ENCODE peak calls at places on chromosomes 2 and 18, in eight cellular contexts. J, O, Y, F, W, K, T and H are unnamed samples.

GRCh38 chr2:38547791-38548190 is 54.9 kb downstream of the HNRNPLL start:
- DNase-seq in J (no peak), O (no peak), Y (no peak), F (no peak), W (no peak), K (no peak), T (no peak), H (no peak)

GRCh38 chr2:224085811-224086210 is 46.7 kb upstream of the SERPINE2 start:
- DNase-seq in J (no peak), O (no peak), Y (no peak), F (no peak), W (no peak), K (no peak), T (no peak), H (no peak)

GRCh38 chr18:30644158-30644557 is 398.4 kb downstream of the DSC3 start:
- DNase-seq in J (no peak), O (no peak), Y (no peak), F (no peak), W (no peak), K (no peak), T (no peak), H (no peak)

GRCh38 chr18:68241881-68242280 is 473.0 kb downstream of the TMX3 start:
- DNase-seq in J (no peak), O (no peak), Y (no peak), F (no peak), W (no peak), K (no peak), T (no peak), H (no peak)

GRCh38 chr18:24075731-24076130 is 61.2 kb downstream of the TTC39C start:
- DNase-seq in J (no peak), O (no peak), Y (no peak), F (no peak), W (no peak), K (no peak), T (no peak), H (no peak)

GRCh38 chr2:216059233-216059834 is 22.3 kb downstream of the PECR start:
- DNase-seq in J (no peak), O (no peak), Y (no peak), F (no peak), W (no peak), K (no peak), T (peak; percentile 29), H (no peak)

GRCh38 chr18:62606106-62606505 is 83.3 kb downstream of the ZCCHC2 start:
- DNase-seq in J (no peak), O (no peak), Y (peak; percentile 32), F (peak; percentile 21), W (no peak), K (no peak), T (no peak), H (no peak)

GRCh38 chr2:157825885-157826284 is 50.2 kb downstream of the ACVR1 start:
- DNase-seq in J (peak; percentile 49), O (peak; percentile 64), Y (peak; percentile 54), F (peak; percentile 81), W (no peak), K (no peak), T (no peak), H (no peak)

GRCh38 chr2:238914648-238915015 is 66.7 kb downstream of the TWIST2 start:
- DNase-seq in J (no peak), O (no peak), Y (peak; percentile 76), F (peak; percentile 78), W (no peak), K (no peak), T (no peak), H (no peak)

GRCh38 chr2:25421289-25421688 is 79.6 kb upstream of the DNMT3A start:
- DNase-seq in J (no peak), O (no peak), Y (no peak), F (no peak), W (no peak), K (no peak), T (peak; percentile 40), H (no peak)
- H3K4me3 ChIP-seq in J (no peak overlapping the region), O (no peak overlapping the region), Y (no peak overlapping the region), F (no peak overlapping the region), W (no peak overlapping the region), K (no peak overlapping the region), T (peak overlapping the region; percentile 75), H (no peak overlapping the region)

DNA sequence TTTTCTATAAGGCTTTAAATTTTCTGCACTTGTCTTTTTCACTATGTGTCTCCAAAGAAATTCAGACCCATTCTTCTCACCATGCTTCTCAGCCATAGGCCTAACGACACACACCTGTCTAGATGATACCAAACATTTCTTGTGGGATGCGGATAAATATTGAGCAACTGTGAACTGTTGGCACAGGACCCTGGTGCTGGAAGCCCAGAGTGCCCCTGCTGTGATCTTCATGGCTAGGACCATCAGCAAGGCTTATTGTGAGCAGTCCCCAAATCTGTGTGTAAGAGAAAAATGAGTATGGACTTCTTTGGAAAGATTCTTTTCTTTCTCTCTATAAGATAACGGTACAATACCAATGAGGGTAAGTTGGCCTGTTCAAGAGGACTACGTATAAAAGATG is 54.1 kb upstream of the NCK2 start:
- DNase-seq in J (no peak), O (no peak), Y (no peak), F (no peak), W (no peak), K (no peak), T (no peak), H (no peak)
- TF ChIP-seq CTCF in J (no peak), O (no peak), Y (no peak), F (no peak), W (no peak), K (no peak), T (no peak), H (no peak)

GRCh38 chr2:66443183-66443976 is 8.5 kb downstream of the MEIS1 start:
- DNase-seq in J (no peak), O (no peak), Y (no peak), F (peak; percentile 54), W (no peak), K (no peak), T (no peak), H (no peak)
- H3K4me3 ChIP-seq in J (peak overlapping the region; percentile 53), O (no peak overlapping the region), Y (peak overlapping the region; percentile 57), F (peak overlapping the region; percentile 33), W (peak overlapping the region; percentile 94), K (peak overlapping the region; percentile 81), T (no peak overlapping the region), H (peak overlapping the region; percentile 59)

DNA sequence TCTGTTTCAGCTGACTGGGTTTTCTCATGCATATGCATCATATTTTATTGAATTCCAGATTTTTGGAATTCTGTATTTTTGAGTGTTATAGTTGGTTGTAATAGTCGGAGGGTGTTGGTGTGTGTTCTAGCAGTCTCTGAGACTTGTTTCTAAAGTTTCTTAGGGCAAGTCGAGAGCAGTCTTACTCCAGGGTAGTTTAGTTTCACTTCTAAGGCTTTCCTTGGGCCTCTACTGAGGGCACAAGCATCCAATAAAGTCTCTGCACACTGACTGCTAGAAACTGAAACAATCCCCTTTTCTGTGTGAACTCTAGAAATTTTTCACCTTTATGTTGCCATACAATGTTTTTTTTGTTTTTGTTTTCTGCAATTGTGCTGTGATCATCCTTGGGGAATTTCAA is 663.7 kb upstream of the LRATD1 start:
- DNase-seq in J (no peak), O (no peak), Y (no peak), F (no peak), W (no peak), K (no peak), T (peak; percentile 11), H (no peak)
- TF ChIP-seq CTCF in J (no peak), O (no peak), Y (no peak), F (no peak), W (no peak), K (no peak), T (no peak), H (no peak)